ENCODE peak calls at places on chromosome 22, in five cellular contexts. L is esophagus muscularis mucosa, T is GM12865, V is lower lobe of right lung, G is cardiac muscle cell. I is an unnamed sample.

GRCh38 chr22:38744981-38745380 is 10.8 kb downstream of the SUN2 start:
- DNase-seq in T (no peak), V (no peak), G (no peak), L (no peak), I (no peak)

GRCh38 chr22:26651840-26652239 is 5.5 kb upstream of the MIAT start:
- DNase-seq in G (no peak), T (no peak), L (no peak), V (no peak), I (no peak)

GRCh38 chr22:40751250-40751649 is 67.9 kb downstream of the SLC25A17 start:
- DNase-seq in T (no peak), L (no peak), G (no peak), V (no peak), I (no peak)

GRCh38 chr22:32880061-32880460 is 78.6 kb downstream of the TIMP3 start:
- DNase-seq in V (no peak), T (no peak), L (no peak), G (peak; percentile 27), I (no peak)

GRCh38 chr22:45832180-45832579 is 144.8 kb downstream of the WNT7B start:
- DNase-seq in L (no peak), V (no peak), G (no peak), T (no peak), I (no peak)

GRCh38 chr22:35140879-35141745 is 75.2 kb downstream of the ISX start:
- DNase-seq in T (peak; percentile 83), V (no peak), G (no peak), L (no peak), I (no peak)

GRCh38 chr22:26553056-26553752 is 36.7 kb downstream of the TPST2 start:
- DNase-seq in T (no peak), G (peak; percentile 75), L (no peak), V (no peak), I (no peak)

GRCh38 chr22:24824915-24825314 is 18.9 kb downstream of the SGSM1 start:
- DNase-seq in L (no peak), T (no peak), V (no peak), G (no peak), I (no peak)

GRCh38 chr22:24305260-24305692 is 34.6 kb downstream of the SPECC1L start:
- DNase-seq in G (peak; percentile 57), T (no peak), L (no peak), V (no peak), I (no peak)

GRCh38 chr22:42946551-42947198 is 68.3 kb downstream of the PACSIN2 start:
- DNase-seq in T (no peak), V (no peak), G (no peak), L (no peak), I (no peak)

GRCh38 chr22:44939451-44939850 is 70.4 kb downstream of the PHF21B start:
- DNase-seq in G (no peak), T (no peak), L (no peak), V (no peak), I (no peak)

GRCh38 chr22:35634981-35635540 is 13.2 kb upstream of the APOL6 start:
- DNase-seq in T (peak; percentile 62), V (no peak), G (no peak), L (no peak), I (no peak)

GRCh38 chr22:39148727-39149535 is 3.5 kb downstream of the CBX7 start:
- DNase-seq in V (no peak), G (no peak), L (no peak), T (peak; percentile 92), I (no peak)

GRCh38 chr22:49075150-49075549 is 752.5 kb downstream of the BRD1 start:
- DNase-seq in L (no peak), T (no peak), G (no peak), V (no peak), I (no peak)

GRCh38 chr22:22023581-22024137 is 41.1 kb upstream of the TOP3B start:
- DNase-seq in T (no peak), V (no peak), L (no peak), G (no peak), I (no peak)

GRCh38 chr22:49239264-49240015 is 588.2 kb downstream of the BRD1 start:
- DNase-seq in L (peak; percentile 83), T (no peak), G (no peak), V (no peak), I (no peak)

GRCh38 chr22:49282596-49282995 is 545.1 kb downstream of the BRD1 start:
- DNase-seq in T (no peak), V (no peak), L (no peak), G (no peak), I (no peak)

GRCh38 chr22:38211556-38211955 is 9.8 kb downstream of the MAFF start:
- DNase-seq in T (no peak), L (no peak), V (no peak), G (no peak), I (no peak)

GRCh38 chr22:44108076-44108475 is 72.6 kb upstream of the PARVG start:
- DNase-seq in L (no peak), G (no peak), V (no peak), T (no peak), I (no peak)

GRCh38 chr22:31870890-31871289 is 73.4 kb upstream of the YWHAH start:
- DNase-seq in L (no peak), G (peak; percentile 41), V (no peak), T (no peak), I (no peak)

GRCh38 chr22:45007247-45007945 is 2.4 kb downstream of the PHF21B start:
- DNase-seq in L (no peak), T (no peak), G (peak; percentile 33), V (no peak), I (no peak)

DNA sequence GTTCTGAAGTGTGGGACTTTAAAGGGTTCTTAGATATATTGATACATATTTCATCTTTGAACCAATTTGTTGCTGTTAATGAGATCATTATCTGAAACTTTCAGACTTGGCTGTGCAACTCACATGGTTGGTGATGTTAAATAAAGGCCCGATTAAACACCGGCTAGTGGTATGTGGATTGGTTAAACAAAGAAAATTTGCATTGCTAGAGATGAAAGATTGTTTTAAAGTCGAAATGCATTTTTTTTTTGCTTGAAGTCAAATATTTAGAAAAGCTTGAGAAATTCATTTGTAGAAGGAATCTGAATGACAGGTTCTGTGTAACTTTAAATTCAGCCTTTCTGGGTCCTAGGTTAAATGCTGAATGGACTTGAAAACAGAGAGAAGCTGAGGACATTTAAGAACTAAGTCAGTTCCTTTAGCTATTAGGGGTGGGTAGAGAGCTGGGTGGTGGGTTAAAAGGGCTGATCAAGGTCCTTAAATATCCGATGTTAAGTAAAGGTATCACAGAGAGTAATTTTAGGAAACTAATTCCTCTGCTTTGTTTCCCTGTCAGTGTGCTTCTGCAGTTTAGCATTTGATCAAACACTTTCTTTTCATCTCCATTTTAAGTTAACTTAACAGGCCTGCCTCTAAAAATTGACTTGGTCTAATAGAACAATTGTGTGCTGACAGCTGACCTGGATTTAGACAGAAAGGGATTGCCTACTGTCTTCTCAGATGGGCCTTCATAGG is 4.5 kb downstream of the ZNRF3 start:
- DNase-seq in G (no peak), V (no peak), L (no peak), T (no peak), I (no peak)
- TF ChIP-seq CTCF in G (no peak), V (no peak), L (no peak), T (no peak), I (no peak)

GRCh38 chr22:21018314-21018713 is 3.3 kb downstream of the P2RX6 start:
- DNase-seq in T (no peak), V (no peak), G (no peak), L (no peak), I (no peak)

GRCh38 chr22:21022955-21023614 is 8.1 kb downstream of the P2RX6 start:
- DNase-seq in T (no peak), V (no peak), G (no peak), L (no peak), I (no peak)

GRCh38 chr22:21016644-21017420 is 1.9 kb downstream of the P2RX6 start:
- DNase-seq in L (no peak), T (no peak), V (no peak), G (no peak), I (no peak)

GRCh38 chr22:21022507-21022906 is 7.5 kb downstream of the P2RX6 start:
- DNase-seq in L (no peak), G (no peak), V (no peak), T (no peak), I (no peak)

DNA sequence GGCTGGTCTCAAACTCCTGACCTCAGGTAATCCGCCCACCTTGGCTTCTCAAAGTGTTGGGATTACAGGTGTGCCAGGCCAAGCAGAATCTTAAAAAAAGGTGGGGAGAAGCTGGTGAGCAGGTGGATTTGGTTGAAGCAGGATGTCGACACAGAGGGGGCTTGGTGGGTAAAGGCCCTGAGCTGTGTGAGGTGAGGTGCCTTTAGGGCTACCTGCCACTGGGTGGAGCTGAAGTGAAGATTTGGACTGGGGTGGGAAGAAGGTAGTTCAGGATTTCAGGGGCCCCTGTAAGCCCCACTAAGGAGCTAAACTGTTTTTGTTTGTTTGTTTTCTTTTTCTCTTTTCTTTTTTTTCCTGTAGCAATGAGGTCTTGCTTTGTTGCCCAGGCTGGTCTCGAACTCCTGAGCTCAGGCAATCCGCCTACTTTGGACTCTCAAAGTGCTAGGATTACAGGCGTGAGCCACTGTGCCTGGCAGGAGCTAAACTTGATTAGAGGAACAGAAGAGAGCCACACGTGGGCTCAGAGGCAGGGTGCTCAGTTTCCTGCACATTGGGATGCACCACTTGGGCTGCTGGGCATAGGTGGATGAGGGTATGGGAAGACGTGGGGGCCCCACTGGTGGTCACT is 6.0 kb downstream of the P2RX6 start:
- DNase-seq in V (no peak), T (peak; percentile 37), L (no peak), G (peak; percentile 29), I (no peak)
- TF ChIP-seq CTCF in V (peak; percentile 16), T (peak; percentile 41), L (peak; percentile 14), G (peak; percentile 51), I (no peak)

GRCh38 chr22:36761553-36762240 is 14.2 kb downstream of the IFT27 start:
- DNase-seq in G (no peak), L (no peak), T (no peak), V (no peak), I (no peak)

GRCh38 chr22:36757608-36758220 is 18.2 kb downstream of the IFT27 start:
- DNase-seq in L (no peak), G (peak; percentile 82), V (peak; percentile 85), T (peak; percentile 79), I (peak; percentile 7)

GRCh38 chr22:36758792-36759271 is 17.1 kb downstream of the IFT27 start:
- DNase-seq in V (peak; percentile 26), L (no peak), G (no peak), T (no peak), I (no peak)

GRCh38 chr22:36760716-36761115 is 15.2 kb downstream of the IFT27 start:
- DNase-seq in G (no peak), L (no peak), V (no peak), T (no peak), I (no peak)

GRCh38 chr22:36759481-36760159 is 16.3 kb downstream of the IFT27 start:
- DNase-seq in G (no peak), V (no peak), T (no peak), L (no peak), I (no peak)
- TF ChIP-seq CTCF in G (no peak), V (no peak), T (no peak), L (no peak), I (no peak)

GRCh38 chr22:30755760-30756124 is 61.1 kb downstream of the OSBP2 start:
- DNase-seq in L (no peak), V (no peak), G (no peak), T (no peak), I (no peak)
- TF ChIP-seq CTCF in L (no peak), V (no peak), G (no peak), T (no peak), I (no peak)